ENCODE peak calls at places on chromosome 13, in seven cellular contexts. M is HCT116, Q is H1, F is SK-N-SH, J is GM12878, D is K562, C is HepG2. S is an unnamed sample.

GRCh38 chr13:112056739-112057433 is 10.1 kb upstream of the SOX1 start:
- DNase-seq in M (no peak), Q (peak; percentile 61), F (peak; percentile 40), J (no peak), D (no peak), C (no peak), S (no peak)

GRCh38 chr13:33251131-33251629 is 34.4 kb downstream of the STARD13 start:
- DNase-seq in M (peak; percentile 31), Q (no peak), F (peak; percentile 54), J (peak; percentile 41), D (no peak), C (no peak), S (no peak)

GRCh38 chr13:65929436-65929835 is 1300.7 kb downstream of the PCDH9 start:
- DNase-seq in M (no peak), Q (no peak), F (no peak), J (no peak), D (no peak), C (no peak), S (no peak)

GRCh38 chr13:104773775-104774174 is 1707.6 kb upstream of the SLC10A2 start:
- DNase-seq in M (peak; percentile 39), Q (peak; percentile 51), F (peak; percentile 11), J (peak; percentile 4), D (no peak), C (peak; percentile 8), S (peak; percentile 66)

GRCh38 chr13:102779426-102780159 is 6.0 kb upstream of the TEX30 start:
- DNase-seq in M (no peak), Q (no peak), F (peak; percentile 5), J (no peak), D (no peak), C (no peak), S (no peak)

GRCh38 chr13:70568571-70568970 is 460.3 kb upstream of the KLHL1 start:
- DNase-seq in M (peak; percentile 19), Q (no peak), F (peak; percentile 21), J (peak; percentile 5), D (peak; percentile 6), C (peak; percentile 25), S (peak; percentile 5)

GRCh38 chr13:42996584-42996983 is 4.5 kb upstream of the EPSTI1 start:
- DNase-seq in M (peak; percentile 46), Q (no peak), F (no peak), J (no peak), D (no peak), C (peak; percentile 9), S (no peak)

GRCh38 chr13:94408300-94409036 is 71.0 kb downstream of the DCT start:
- DNase-seq in M (no peak), Q (no peak), F (no peak), J (no peak), D (no peak), C (no peak), S (no peak)

GRCh38 chr13:78940444-78940843 is 281.5 kb upstream of the OBI1 start:
- DNase-seq in M (no peak), Q (no peak), F (no peak), J (no peak), D (no peak), C (no peak), S (no peak)

GRCh38 chr13:28495586-28496564 is 947 bp upstream of the FLT1 start:
- DNase-seq in M (no peak), Q (peak; percentile 56), F (no peak), J (no peak), D (no peak), C (no peak), S (no peak)

GRCh38 chr13:73212482-73212881 is 153.7 kb downstream of the KLF5 start:
- DNase-seq in M (no peak), Q (no peak), F (no peak), J (no peak), D (no peak), C (no peak), S (no peak)

GRCh38 chr13:44523176-44524017 is 52.7 kb downstream of the TSC22D1 start:
- DNase-seq in M (peak; percentile 32), Q (no peak), F (no peak), J (peak; percentile 7), D (no peak), C (peak; percentile 67), S (peak; percentile 57)

GRCh38 chr13:58979851-58980250 is 1183.9 kb downstream of the DIAPH3 start:
- DNase-seq in M (no peak), Q (no peak), F (no peak), J (no peak), D (no peak), C (no peak), S (no peak)

GRCh38 chr13:23427342-23428182 is 5.9 kb downstream of the SACS start:
- DNase-seq in M (no peak), Q (peak; percentile 35), F (no peak), J (no peak), D (no peak), C (peak; percentile 5), S (no peak)

GRCh38 chr13:112510002-112510780 is 77.8 kb downstream of the TUBGCP3 start:
- DNase-seq in M (peak; percentile 53), Q (peak; percentile 54), F (peak; percentile 82), J (no peak), D (peak; percentile 11), C (peak; percentile 52), S (peak; percentile 58)

GRCh38 chr13:76745246-76746200 is 140.7 kb downstream of the KCTD12 start:
- DNase-seq in M (no peak), Q (no peak), F (no peak), J (peak; percentile 59), D (no peak), C (no peak), S (no peak)

GRCh38 chr13:28056970-28057712 is 43.2 kb downstream of the FLT3 start:
- DNase-seq in M (no peak), Q (no peak), F (no peak), J (no peak), D (no peak), C (no peak), S (no peak)

GRCh38 chr13:83414393-83414792 is 467.9 kb downstream of the SLITRK1 start:
- DNase-seq in M (no peak), Q (no peak), F (no peak), J (no peak), D (no peak), C (no peak), S (no peak)

GRCh38 chr13:63516124-63516523 is 2100.5 kb upstream of the PCDH20 start:
- DNase-seq in M (no peak), Q (no peak), F (no peak), J (no peak), D (no peak), C (no peak), S (no peak)

GRCh38 chr13:22455036-22455435 is 725.7 kb upstream of the SGCG start:
- DNase-seq in M (no peak), Q (no peak), F (no peak), J (no peak), D (no peak), C (no peak), S (no peak)

GRCh38 chr13:38366954-38367645 is 17.4 kb downstream of the UFM1 start:
- DNase-seq in M (no peak), Q (no peak), F (no peak), J (no peak), D (no peak), C (no peak), S (no peak)

GRCh38 chr13:97460004-97460756 is 26.2 kb downstream of the RAP2A start:
- DNase-seq in M (no peak), Q (no peak), F (no peak), J (peak; percentile 91), D (no peak), C (no peak), S (no peak)

GRCh38 chr13:45374917-45375316 is 33.9 kb upstream of the TPT1 start:
- DNase-seq in M (no peak), Q (no peak), F (no peak), J (no peak), D (no peak), C (no peak), S (no peak)

GRCh38 chr13:24500977-24501376 is 11.6 kb downstream of the PARP4 start:
- DNase-seq in M (no peak), Q (no peak), F (no peak), J (no peak), D (no peak), C (no peak), S (no peak)
- TF ChIP-seq JUND in M (no peak), Q (no peak), F (peak; percentile 53), J (no peak), D (no peak), C (no peak), S (no peak)

GRCh38 chr13:75635621-75636338 is at the start of gene LMO7:
- DNase-seq in M (no peak), Q (peak; percentile 84), F (peak; percentile 90), J (no peak), D (peak; percentile 47), C (peak; percentile 48), S (peak; percentile 58)
- TF ChIP-seq JUND in M (no peak), Q (no peak), F (no peak), J (no peak), D (no peak), C (no peak), S (no peak)

DNA sequence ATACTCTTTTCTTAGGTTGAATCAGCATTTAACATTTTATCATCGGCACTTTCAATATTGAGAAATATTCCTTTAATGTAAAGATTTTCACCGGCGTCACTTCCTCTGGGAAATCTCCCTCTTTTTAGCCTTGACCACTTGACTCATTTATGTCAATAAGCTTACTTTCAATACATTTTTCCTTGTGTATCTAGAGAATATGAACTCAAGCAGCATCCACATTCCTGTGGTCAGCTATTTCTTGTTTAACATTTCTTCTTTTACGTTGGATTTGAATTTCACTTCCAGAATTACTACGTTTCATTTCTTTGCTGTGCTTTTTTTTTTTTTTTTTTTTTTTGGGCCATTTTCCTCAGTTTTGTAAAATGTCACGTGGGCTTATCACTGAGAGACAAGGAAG is 271.2 kb upstream of the HTR2A start:
- DNase-seq in M (no peak), Q (no peak), F (no peak), J (no peak), D (no peak), C (no peak), S (no peak)
- TF ChIP-seq JUND in M (no peak), Q (no peak), F (no peak), J (no peak), D (no peak), C (no peak), S (no peak)

GRCh38 chr13:99345345-99345744 is 38.1 kb upstream of the GPR183 start:
- DNase-seq in M (no peak), Q (peak; percentile 28), F (no peak), J (no peak), D (no peak), C (no peak), S (no peak)
- TF ChIP-seq JUND in M (no peak), Q (no peak), F (no peak), J (no peak), D (no peak), C (no peak), S (no peak)

GRCh38 chr13:40910324-40911050 is 108.6 kb downstream of the ELF1 start:
- DNase-seq in M (no peak), Q (no peak), F (no peak), J (peak; percentile 21), D (no peak), C (peak; percentile 21), S (no peak)
- TF ChIP-seq JUND in M (no peak), Q (no peak), F (no peak), J (no peak), D (no peak), C (no peak), S (no peak)

GRCh38 chr13:114118086-114118762 is 14.2 kb downstream of the RASA3 start:
- DNase-seq in M (no peak), Q (no peak), F (no peak), J (no peak), D (no peak), C (peak; percentile 62), S (no peak)
- TF ChIP-seq JUND in M (no peak), Q (no peak), F (no peak), J (no peak), D (no peak), C (no peak), S (no peak)

S was measured in T47D.